ENCODE peak calls at places on chromosome 5, in four cellular contexts. C is left ventricle myocardium inferior, X is heart right ventricle, Y is uterus. H is an unnamed sample. For H3K4me1, the result is how much of the 10 kb centered on the place peaks cover.

GRCh38 chr5:58735637-58736036 is 152.8 kb downstream of the RAB3C start:
- DNase-seq in X (no peak), Y (no peak), C (no peak), H (no peak)

GRCh38 chr5:170861855-170862766 is at the start of gene RANBP17:
- DNase-seq in Y (peak), X (peak), C (peak), H (peak)

GRCh38 chr5:150065886-150066285 is 20.5 kb downstream of the CSF1R start:
- DNase-seq in C (no peak), X (peak), Y (peak), H (no peak)

GRCh38 chr5:139138790-139139189 is 59.4 kb downstream of the SIL1 start:
- DNase-seq in C (peak), Y (no peak), X (peak), H (peak)

GRCh38 chr5:26610581-26610980 is 427.8 kb downstream of the CDH9 start:
- DNase-seq in C (no peak), X (no peak), Y (no peak), H (no peak)

GRCh38 chr5:84494453-84494852 is 109.8 kb upstream of the EDIL3 start:
- DNase-seq in X (no peak), Y (no peak), C (no peak), H (peak)

GRCh38 chr5:94807985-94808384 is 189.5 kb downstream of the SLF1 start:
- DNase-seq in Y (no peak), C (no peak), X (no peak), H (no peak)

GRCh38 chr5:9241459-9241858 is 304.4 kb downstream of the SEMA5A start:
- DNase-seq in Y (no peak), X (no peak), C (no peak), H (no peak)

GRCh38 chr5:96537386-96537785 is 104.3 kb upstream of the PCSK1 start:
- DNase-seq in X (no peak), Y (no peak), C (no peak), H (peak)

GRCh38 chr5:1951165-1951816 is 68.6 kb upstream of the IRX4 start:
- DNase-seq in X (no peak), C (no peak), Y (no peak), H (no peak)

GRCh38 chr5:149636861-149637246 is 55.6 kb downstream of the ARHGEF37 start:
- DNase-seq in X (no peak), C (no peak), Y (no peak), H (peak)

GRCh38 chr5:145971701-145972100 is 35.3 kb downstream of the SH3RF2 start:
- DNase-seq in C (no peak), Y (no peak), X (no peak), H (no peak)

GRCh38 chr5:33675958-33676464 is 215.8 kb downstream of the ADAMTS12 start:
- DNase-seq in X (no peak), Y (no peak), C (no peak), H (no peak)

GRCh38 chr5:111072949-111073682 is 1.6 kb downstream of the TSLP start:
- DNase-seq in C (peak), Y (peak), X (peak), H (no peak)

GRCh38 chr5:73861313-73861978 is 235.4 kb downstream of the ARHGEF28 start:
- DNase-seq in C (no peak), X (no peak), Y (no peak), H (no peak)

GRCh38 chr5:141003026-141003425 is 36.8 kb downstream of the PCDHAC2 start:
- DNase-seq in Y (no peak), X (no peak), C (no peak), H (no peak)

DNA sequence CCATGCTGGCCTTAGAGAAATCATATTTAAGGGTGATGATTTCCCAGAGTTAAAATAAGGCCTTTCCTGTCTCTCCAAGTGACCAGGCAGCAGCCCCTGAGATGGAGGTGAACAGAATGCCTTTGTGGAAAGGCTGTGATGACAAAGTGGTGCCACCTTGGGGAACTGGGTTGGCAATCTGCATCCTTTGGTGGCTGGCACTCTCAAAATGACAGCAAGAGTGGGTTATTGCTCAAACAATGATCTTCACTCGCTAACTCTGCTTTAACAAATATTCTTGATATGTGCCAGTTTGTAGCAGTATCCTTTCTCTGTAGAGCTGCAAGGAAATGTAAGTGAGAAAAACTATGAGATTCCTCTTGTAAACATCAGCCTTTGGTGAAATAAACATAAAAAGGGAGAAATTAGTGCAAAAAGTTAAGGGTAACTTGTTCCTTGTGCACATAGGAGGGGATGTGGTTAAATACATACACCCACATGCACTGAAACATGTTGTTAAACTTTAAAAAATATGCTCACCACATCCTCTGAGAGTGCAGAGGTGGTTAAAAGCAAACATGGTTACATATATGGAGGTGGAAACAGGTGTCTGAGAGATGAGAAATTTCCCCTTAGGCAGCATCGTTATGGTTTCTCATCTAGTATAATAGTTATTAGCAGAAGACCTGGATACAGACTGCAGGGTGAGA is 373.4 kb upstream of the CTNND2 start:
- DNase-seq in Y (no peak), X (no peak), C (no peak), H (no peak)
- TF ChIP-seq CTCF in Y (no peak), X (no peak), C (no peak), H (no peak)

GRCh38 chr5:71974165-71974564 is 133.1 kb upstream of the MAP1B start:
- DNase-seq in Y (peak), X (peak), C (no peak), H (no peak)

GRCh38 chr5:71971862-71972261 is 135.4 kb upstream of the MAP1B start:
- DNase-seq in X (no peak), Y (no peak), C (no peak), H (no peak)

GRCh38 chr5:71972777-71973473 is 134.3 kb upstream of the MAP1B start:
- DNase-seq in Y (no peak), C (peak), X (no peak), H (no peak)

GRCh38 chr5:71974622-71975021 is 132.7 kb upstream of the MAP1B start:
- DNase-seq in Y (no peak), X (no peak), C (no peak), H (peak)

DNA sequence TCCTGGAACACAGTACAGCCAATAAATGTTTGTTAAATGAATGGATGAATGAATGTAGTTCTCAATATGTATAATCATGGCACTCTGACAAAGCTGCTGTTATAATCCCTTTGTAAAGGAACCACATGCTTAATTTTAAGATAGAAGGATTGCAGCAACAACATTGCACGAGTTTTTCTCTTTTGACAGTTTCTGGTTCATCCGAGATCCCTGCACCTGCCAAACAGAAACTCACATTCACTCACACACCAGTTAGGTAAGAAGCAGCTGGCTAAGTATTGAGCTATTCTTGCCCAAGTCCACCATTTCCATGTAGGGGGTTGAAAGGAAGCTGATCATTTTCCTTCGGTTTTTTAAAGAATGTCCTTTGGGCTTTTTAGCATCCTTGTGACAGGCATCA is 133.7 kb upstream of the MAP1B start:
- DNase-seq in X (no peak), C (no peak), Y (no peak), H (no peak)
- H3K27ac ChIP-seq in X (peak), C (peak), Y (peak), H (no peak)

GRCh38 chr5:142856269-142856668 is 86.1 kb downstream of the ARHGAP26 start:
- DNase-seq in X (no peak), Y (no peak), C (no peak), H (no peak)
- H3K4me1 ChIP-seq in X (half or more), Y (under half), C (half or more), H (under half)

GRCh38 chr5:156835905-156836304 is 14.2 kb upstream of the PPP1R2B start:
- DNase-seq in X (no peak), C (no peak), Y (no peak), H (no peak)
- TF ChIP-seq CTCF in X (no peak), C (peak), Y (no peak), H (no peak)

DNA sequence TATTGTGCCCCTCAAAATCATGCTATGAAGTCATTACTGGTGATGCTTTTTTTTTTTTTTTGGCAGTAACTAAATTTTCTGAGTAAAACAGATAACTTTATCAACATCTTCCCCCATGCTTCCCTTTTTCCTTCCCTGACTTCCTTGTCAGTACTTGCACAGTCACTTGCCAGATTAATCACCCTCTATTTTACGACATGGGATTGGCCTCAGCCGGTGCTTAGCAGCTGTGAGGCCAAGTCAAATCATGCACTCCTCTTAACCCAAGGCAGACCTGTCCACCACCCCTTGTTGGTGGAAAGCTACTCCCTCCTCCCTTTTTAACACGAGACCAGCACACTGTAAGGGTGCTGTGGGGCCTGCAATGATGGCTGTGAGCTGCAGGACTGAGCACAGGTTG is 118.0 kb upstream of the OTULINL start:
- DNase-seq in Y (peak), X (no peak), C (no peak), H (peak)
- H3K27ac ChIP-seq in Y (peak), X (no peak), C (peak), H (no peak)